ENCODE peak calls at places on chromosome 12, in four cellular contexts. One of them, this sample, is unnamed.

GRCh38 chr12:100988278-100988625 is 193.7 kb downstream of the ANO4 start:
- DNase-seq in HCT116: no peak
- DNase-seq in astrocyte: no peak
- DNase-seq in MM.1S: no peak
- DNase-seq in this sample: no peak

GRCh38 chr12:101877816-101878811 is 734 bp downstream of the DRAM1 start:
- DNase-seq in HCT116: no peak
- DNase-seq in astrocyte: no peak
- DNase-seq in MM.1S: peak; percentile 8
- DNase-seq in this sample: peak; percentile 35

GRCh38 chr12:3042394-3042793 is 34.8 kb upstream of the TSPAN9 start:
- DNase-seq in HCT116: no peak
- DNase-seq in astrocyte: no peak
- DNase-seq in MM.1S: no peak
- DNase-seq in this sample: no peak

GRCh38 chr12:118052324-118053070 is 8.5 kb downstream of the WSB2 start:
- DNase-seq in HCT116: peak; percentile 97
- DNase-seq in astrocyte: peak; percentile 98
- DNase-seq in MM.1S: no peak
- DNase-seq in this sample: peak; percentile 89

GRCh38 chr12:41981013-41981412 is 163.7 kb downstream of the GXYLT1 start:
- DNase-seq in HCT116: no peak
- DNase-seq in astrocyte: no peak
- DNase-seq in MM.1S: no peak
- DNase-seq in this sample: no peak

GRCh38 chr12:92261071-92261470 is 115.4 kb upstream of the BTG1 start:
- DNase-seq in HCT116: no peak
- DNase-seq in astrocyte: no peak
- DNase-seq in MM.1S: no peak
- DNase-seq in this sample: no peak

GRCh38 chr12:89497005-89497404 is 27.6 kb downstream of the GALNT4 start:
- DNase-seq in HCT116: no peak
- DNase-seq in astrocyte: no peak
- DNase-seq in MM.1S: no peak
- DNase-seq in this sample: peak; percentile 62

GRCh38 chr12:91364591-91365184 is 182.1 kb upstream of the DCN start:
- DNase-seq in HCT116: no peak
- DNase-seq in astrocyte: no peak
- DNase-seq in MM.1S: no peak
- DNase-seq in this sample: no peak

GRCh38 chr12:112904571-112904970 is 2.2 kb upstream of the OAS1 start:
- DNase-seq in HCT116: no peak
- DNase-seq in astrocyte: peak; percentile 49
- DNase-seq in MM.1S: no peak
- DNase-seq in this sample: no peak

GRCh38 chr12:120858306-120859088 is 45.7 kb downstream of the SPPL3 start:
- DNase-seq in HCT116: no peak
- DNase-seq in astrocyte: no peak
- DNase-seq in MM.1S: no peak
- DNase-seq in this sample: no peak

GRCh38 chr12:71315328-71315960 is 124.2 kb upstream of the LGR5 start:
- DNase-seq in HCT116: no peak
- DNase-seq in astrocyte: no peak
- DNase-seq in MM.1S: no peak
- DNase-seq in this sample: no peak

GRCh38 chr12:106126441-106127288 is 12.1 kb downstream of the NUAK1 start:
- DNase-seq in HCT116: no peak
- DNase-seq in astrocyte: no peak
- DNase-seq in MM.1S: no peak
- DNase-seq in this sample: peak; percentile 57

GRCh38 chr12:76318773-76319594 is 29.2 kb downstream of the BBS10 start:
- DNase-seq in HCT116: no peak
- DNase-seq in astrocyte: no peak
- DNase-seq in MM.1S: no peak
- DNase-seq in this sample: no peak

GRCh38 chr12:42299392-42300308 is 26.2 kb downstream of the ZCRB1 start:
- DNase-seq in HCT116: no peak
- DNase-seq in astrocyte: peak; percentile 78
- DNase-seq in MM.1S: peak; percentile 62
- DNase-seq in this sample: no peak

GRCh38 chr12:49334681-49335080 is 2.3 kb downstream of the C1QL4 start:
- DNase-seq in HCT116: no peak
- DNase-seq in astrocyte: no peak
- DNase-seq in MM.1S: no peak
- DNase-seq in this sample: no peak

GRCh38 chr12:49335118-49335954 is 1.7 kb downstream of the C1QL4 start:
- DNase-seq in HCT116: no peak
- DNase-seq in astrocyte: no peak
- DNase-seq in MM.1S: no peak
- DNase-seq in this sample: no peak

GRCh38 chr12:49334226-49334625 is 2.8 kb downstream of the C1QL4 start:
- DNase-seq in HCT116: no peak
- DNase-seq in astrocyte: no peak
- DNase-seq in MM.1S: no peak
- DNase-seq in this sample: no peak

GRCh38 chr12:49336645-49337584 is at the start of gene C1QL4:
- DNase-seq in HCT116: peak; percentile 33
- DNase-seq in astrocyte: no peak
- DNase-seq in MM.1S: peak; percentile 71
- DNase-seq in this sample: peak; percentile 93

GRCh38 chr12:49335955-49336644 is 888 bp downstream of the C1QL4 start:
- DNase-seq in HCT116: no peak
- DNase-seq in astrocyte: no peak
- DNase-seq in MM.1S: no peak
- DNase-seq in this sample: peak; percentile 5
- H2AFZ ChIP-seq in HCT116: no peak overlapping the region
- H2AFZ ChIP-seq in astrocyte: no peak overlapping the region
- H2AFZ ChIP-seq in MM.1S: no peak overlapping the region
- H2AFZ ChIP-seq in this sample: no peak overlapping the region

GRCh38 chr12:57101892-57102695 is 9.1 kb downstream of the STAT6 start:
- DNase-seq in HCT116: no peak
- DNase-seq in astrocyte: no peak
- DNase-seq in MM.1S: no peak
- DNase-seq in this sample: peak; percentile 81

GRCh38 chr12:57097554-57097835 is 8.6 kb downstream of the NAB2 start:
- DNase-seq in HCT116: no peak
- DNase-seq in astrocyte: no peak
- DNase-seq in MM.1S: no peak
- DNase-seq in this sample: no peak

GRCh38 chr12:57099062-57099714 is 10.3 kb downstream of the NAB2 start:
- DNase-seq in HCT116: no peak
- DNase-seq in astrocyte: no peak
- DNase-seq in MM.1S: no peak
- DNase-seq in this sample: no peak

GRCh38 chr12:57096748-57097553 is 8.0 kb downstream of the NAB2 start:
- DNase-seq in HCT116: no peak
- DNase-seq in astrocyte: no peak
- DNase-seq in MM.1S: no peak
- DNase-seq in this sample: no peak

DNA sequence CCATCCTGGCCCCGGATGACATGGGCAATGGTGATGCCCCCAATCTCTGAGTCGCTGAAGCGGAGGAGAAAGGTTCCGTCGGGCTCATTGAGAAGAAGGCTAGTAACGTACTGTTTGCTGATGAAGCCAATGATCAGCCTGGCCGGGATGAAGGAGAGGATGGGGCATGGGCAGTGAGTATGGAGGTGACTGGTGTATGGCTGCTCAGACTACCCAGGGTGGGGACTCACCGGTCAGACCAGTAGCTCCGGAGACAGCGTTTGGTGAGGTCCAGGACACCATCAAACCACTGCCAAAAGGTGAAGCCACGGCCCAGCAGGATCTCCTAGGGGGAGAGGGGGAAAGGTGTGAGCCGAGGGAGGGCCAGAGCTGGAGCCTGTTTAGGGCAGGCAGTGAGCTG is 10.9 kb downstream of the NAB2 start:
- DNase-seq in HCT116: no peak
- DNase-seq in astrocyte: no peak
- DNase-seq in MM.1S: no peak
- DNase-seq in this sample: no peak
- H4K20me1 ChIP-seq in HCT116: no peaks in the 10 kb centered on the region
- H4K20me1 ChIP-seq in astrocyte: peaks cover 10% of the 10 kb centered on the region
- H4K20me1 ChIP-seq in MM.1S: no peaks in the 10 kb centered on the region
- H4K20me1 ChIP-seq in this sample: no peaks in the 10 kb centered on the region

DNA sequence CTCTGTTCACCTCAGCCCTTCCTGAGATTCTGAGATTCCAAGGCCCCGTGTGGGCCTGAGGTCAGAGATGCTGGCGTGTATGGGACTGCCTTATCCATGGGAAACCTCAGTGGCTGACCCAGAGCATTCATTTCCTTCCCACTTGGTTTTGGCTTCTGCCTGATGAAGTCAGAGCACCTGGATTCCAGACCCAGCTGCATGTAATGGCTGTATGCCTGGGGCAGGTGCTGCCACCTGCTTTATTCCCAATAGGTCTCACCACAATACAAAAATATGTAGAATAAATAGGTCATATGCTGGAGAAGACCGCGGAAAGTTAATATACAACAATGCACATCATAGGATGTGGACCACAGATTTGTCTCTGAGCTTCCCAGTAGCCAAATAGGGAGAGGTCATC is 25.6 kb downstream of the FIGNL2 start:
- DNase-seq in HCT116: no peak
- DNase-seq in astrocyte: no peak
- DNase-seq in MM.1S: no peak
- DNase-seq in this sample: no peak
- TF ChIP-seq EZH2 in HCT116: no peak
- TF ChIP-seq EZH2 in astrocyte: no peak
- TF ChIP-seq EZH2 in MM.1S: no peak
- TF ChIP-seq EZH2 in this sample: no peak

DNA sequence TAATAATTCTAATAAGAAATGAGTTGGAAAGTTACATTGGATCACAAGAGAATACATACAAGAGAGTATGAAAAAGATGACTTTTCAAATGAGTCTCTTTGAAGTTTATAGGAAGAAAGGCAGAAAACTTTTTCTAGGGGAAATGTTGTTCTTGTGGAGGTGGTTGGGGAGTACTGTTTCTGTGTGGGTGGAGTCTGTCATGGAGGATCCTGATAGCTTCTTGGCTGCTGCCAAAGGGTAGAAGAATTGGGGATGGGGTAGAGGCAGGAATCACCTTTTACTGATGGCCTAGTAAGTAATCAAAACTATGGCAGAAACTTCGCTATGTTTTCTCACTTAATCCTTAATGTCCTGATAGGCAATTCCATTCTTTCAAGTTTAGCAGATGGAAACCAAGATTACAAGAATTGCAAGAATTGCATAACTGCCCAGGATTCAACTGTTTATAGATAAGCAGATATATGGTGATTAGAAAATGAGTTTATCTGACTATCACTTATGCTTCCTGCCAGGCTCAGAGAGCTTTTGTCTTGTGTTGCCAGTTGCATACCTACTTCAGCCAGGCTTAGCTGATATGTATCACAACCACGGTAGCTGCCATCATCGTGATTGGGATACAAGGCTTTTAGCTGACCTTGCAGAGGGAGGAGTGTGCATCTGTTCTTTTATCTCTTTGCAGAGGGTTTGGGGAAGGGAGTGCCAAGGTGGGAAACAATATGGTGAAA is 463.9 kb downstream of the TMTC2 start:
- DNase-seq in HCT116: no peak
- DNase-seq in astrocyte: no peak
- DNase-seq in MM.1S: no peak
- DNase-seq in this sample: no peak
- H2AFZ ChIP-seq in HCT116: no peak overlapping the region
- H2AFZ ChIP-seq in astrocyte: no peak overlapping the region
- H2AFZ ChIP-seq in MM.1S: no peak overlapping the region
- H2AFZ ChIP-seq in this sample: no peak overlapping the region

GRCh38 chr12:68406134-68406576 is 74.0 kb upstream of the MDM1 start:
- DNase-seq in HCT116: no peak
- DNase-seq in astrocyte: peak; percentile 79
- DNase-seq in MM.1S: no peak
- DNase-seq in this sample: peak; percentile 59
- H4K20me1 ChIP-seq in HCT116: no peaks in the 10 kb centered on the region
- H4K20me1 ChIP-seq in astrocyte: no peaks in the 10 kb centered on the region
- H4K20me1 ChIP-seq in MM.1S: no peaks in the 10 kb centered on the region
- H4K20me1 ChIP-seq in this sample: no peaks in the 10 kb centered on the region

DNA sequence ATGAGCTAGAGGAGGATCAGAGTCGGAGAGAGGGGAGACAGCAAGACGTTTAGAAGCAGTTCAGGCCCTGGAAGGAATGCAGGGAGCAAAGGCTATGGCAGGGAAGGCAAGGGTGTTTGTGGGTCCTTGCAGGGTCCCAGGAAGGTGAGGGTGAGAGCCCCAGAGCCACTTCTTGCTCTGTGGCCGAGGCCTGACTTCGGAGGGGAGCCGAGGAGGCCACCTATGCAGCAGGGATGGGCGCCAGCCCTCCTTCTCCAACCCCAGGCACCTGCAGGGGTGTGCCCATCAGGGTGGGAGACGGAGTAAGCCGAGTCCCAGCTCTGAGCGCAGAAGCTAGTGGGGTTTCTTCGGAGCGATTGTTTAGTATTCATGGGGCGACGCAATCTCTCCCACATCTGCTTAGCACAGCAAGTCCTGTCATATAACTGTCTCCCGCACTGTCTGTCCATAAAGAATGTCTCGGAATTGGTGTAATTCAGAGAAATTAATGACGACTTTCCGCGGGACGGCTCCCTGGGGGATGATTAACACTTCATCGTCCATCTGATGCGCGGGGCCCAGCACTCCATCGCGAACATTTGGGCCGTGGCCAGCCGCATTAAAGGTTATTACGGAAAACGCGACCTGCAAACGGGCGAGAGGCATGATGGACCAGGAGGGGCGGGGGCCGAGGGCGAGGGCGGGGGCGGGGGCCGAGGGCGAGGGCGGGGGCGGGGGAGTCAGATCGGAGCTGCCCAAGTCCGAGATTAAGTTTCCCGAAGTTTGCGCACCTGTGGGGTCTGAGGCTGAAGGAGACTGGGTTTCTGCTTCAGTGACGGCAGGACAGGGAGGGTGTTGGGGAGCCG is 12.3 kb upstream of the CALCOCO1 start:
- DNase-seq in HCT116: no peak
- DNase-seq in astrocyte: no peak
- DNase-seq in MM.1S: no peak
- DNase-seq in this sample: no peak
- TF ChIP-seq EZH2 in HCT116: no peak
- TF ChIP-seq EZH2 in astrocyte: no peak
- TF ChIP-seq EZH2 in MM.1S: no peak
- TF ChIP-seq EZH2 in this sample: peak; percentile 24

DNA sequence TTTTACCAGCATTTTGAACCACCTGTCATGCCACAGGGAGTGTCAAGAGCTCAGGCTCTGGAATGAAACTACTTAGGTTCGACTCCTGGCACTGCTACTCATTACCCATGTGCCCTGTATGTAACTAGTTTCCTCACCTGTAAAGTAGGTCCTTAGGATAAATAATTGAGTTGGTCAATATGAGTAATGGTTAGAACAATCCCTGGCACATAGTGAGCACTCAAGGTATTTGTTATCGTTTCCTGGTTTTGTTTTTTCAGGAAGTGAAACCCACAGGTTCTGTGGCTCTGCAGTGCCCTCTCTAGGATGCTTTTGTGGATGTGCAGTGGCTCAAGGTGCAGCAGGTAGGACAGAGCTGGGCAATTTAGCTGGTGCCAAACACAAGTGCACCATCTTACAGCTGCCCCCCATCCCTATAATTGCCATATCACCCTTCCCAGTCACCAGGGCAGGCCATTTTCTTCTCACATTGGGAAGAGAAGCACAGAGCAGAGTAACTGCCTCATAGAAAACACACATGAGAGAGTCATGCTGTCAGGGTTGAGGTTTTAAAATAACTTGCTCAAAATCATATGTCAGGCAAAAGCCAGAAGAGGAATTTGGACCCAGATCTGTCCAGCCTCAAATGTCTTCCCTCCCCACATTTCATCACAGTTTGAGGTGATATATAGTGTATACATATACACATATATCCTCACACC is 297.5 kb downstream of the RPAP3 start:
- DNase-seq in HCT116: peak; percentile 19
- DNase-seq in astrocyte: no peak
- DNase-seq in MM.1S: peak; percentile 73
- DNase-seq in this sample: peak; percentile 21
- H2AFZ ChIP-seq in HCT116: peak overlapping the region; percentile 71
- H2AFZ ChIP-seq in astrocyte: no peak overlapping the region
- H2AFZ ChIP-seq in MM.1S: peak overlapping the region; percentile 51
- H2AFZ ChIP-seq in this sample: no peak overlapping the region

This sample was measured in hepatocyte.